ENCODE peak calls at places on chromosome 4, in ten cellular contexts. B is stimulated activated CD4-positive, alpha-beta T cell treated with anti-CD3 and anti-CD28 coated beads, Interleukin-1b, Interleukin-23, amount 100 ng/mL, for 1 hour; I is SW480; Y is Caco-2; S is stomach; T is putamen; V is substantia nigra; X is GM06990; F is astrocyte of the spinal cord; Q is OCI-LY7. A is an unnamed sample.

GRCh38 chr4:87908341-87908740 is 67.2 kb upstream of the SPP1 start:
- DNase-seq in B (no peak), I (no peak), Y (peak), S (no peak), T (no peak), V (no peak), X (no peak), F (no peak), Q (no peak), A (no peak)

GRCh38 chr4:13977755-13978154 is 350.2 kb upstream of the BOD1L1 start:
- DNase-seq in B (no peak), I (no peak), Y (no peak), S (no peak), T (no peak), V (no peak), X (no peak), F (no peak), Q (no peak), A (no peak)

GRCh38 chr4:2249526-2249991 is 7.6 kb upstream of the HAUS3 start:
- DNase-seq in B (no peak), I (no peak), Y (peak), S (no peak), T (no peak), V (no peak), X (peak), F (no peak), Q (no peak), A (no peak)

GRCh38 chr4:83093060-83093640 is 21.4 kb downstream of the PLAC8 start:
- DNase-seq in B (no peak), I (no peak), Y (no peak), S (no peak), T (no peak), V (no peak), X (no peak), F (no peak), Q (no peak), A (no peak)

GRCh38 chr4:159823743-159824142 is 720.9 kb downstream of the RAPGEF2 start:
- DNase-seq in B (no peak), I (no peak), Y (no peak), S (no peak), T (no peak), V (no peak), X (no peak), F (peak), Q (no peak), A (no peak)

GRCh38 chr4:108405586-108405985 is 214.8 kb upstream of the RPL34 start:
- DNase-seq in B (no peak), I (no peak), Y (no peak), S (no peak), T (no peak), V (no peak), X (no peak), F (no peak), Q (no peak), A (no peak)

GRCh38 chr4:183444953-183445543 is 612 bp downstream of the CDKN2AIP start:
- DNase-seq in B (no peak), I (peak), Y (peak), S (peak), T (peak), V (no peak), X (no peak), F (no peak), Q (peak), A (peak)

GRCh38 chr4:140697709-140698560 is 58.2 kb downstream of the TBC1D9 start:
- DNase-seq in B (no peak), I (no peak), Y (no peak), S (no peak), T (no peak), V (no peak), X (no peak), F (no peak), Q (no peak), A (no peak)